ENCODE peak calls at places on chromosomes 2 and 18, in four cellular contexts. R, C, T and H are unnamed samples.
A peak's percentile ranks its signal among the peaks of the same experiment; 100 is the strongest.

GRCh38 chr2:203823179-203823578 is 44.4 kb upstream of the CTLA4 start:
- DNase-seq in R (no peak), T (no peak), C (no peak), H (no peak)

GRCh38 chr2:234025475-234025874 is 25.0 kb upstream of the SPP2 start:
- DNase-seq in C (no peak), R (no peak), T (no peak), H (no peak)

GRCh38 chr2:112048887-112049286 is 6.2 kb upstream of the TMEM87B start:
- DNase-seq in T (no peak), C (peak; percentile 81), R (no peak), H (no peak)

GRCh38 chr2:40200516-40200915 is 251.4 kb downstream of the SLC8A1 start:
- DNase-seq in C (no peak), R (no peak), T (no peak), H (no peak)

GRCh38 chr2:175698076-175698475 is 304.0 kb downstream of the LNPK start:
- DNase-seq in C (no peak), T (no peak), R (no peak), H (no peak)

GRCh38 chr2:127397568-127398238 is 9.9 kb upstream of the MAP3K2 start:
- DNase-seq in R (no peak), T (no peak), C (no peak), H (no peak)

GRCh38 chr2:136132840-136133570 is 15.1 kb upstream of the CXCR4 start:
- DNase-seq in C (no peak), T (peak; percentile 49), R (no peak), H (no peak)

GRCh38 chr2:231188506-231189170 is 9.8 kb upstream of the ARMC9 start:
- DNase-seq in C (no peak), R (no peak), T (peak; percentile 73), H (no peak)

GRCh38 chr2:20292984-20293383 is 57.7 kb downstream of the PUM2 start:
- DNase-seq in R (no peak), T (no peak), C (no peak), H (no peak)

GRCh38 chr18:72544092-72544886 is at the start of gene CBLN2:
- DNase-seq in T (no peak), C (peak; percentile 65), R (peak; percentile 21), H (no peak)

GRCh38 chr2:222878877-222879601 is 18.2 kb downstream of the ACSL3 start:
- DNase-seq in C (no peak), R (no peak), T (no peak), H (no peak)

GRCh38 chr2:25479761-25480160 is 138.0 kb upstream of the DNMT3A start:
- DNase-seq in R (no peak), C (no peak), T (no peak), H (no peak)